ENCODE peak calls at places on chromosomes 5 and 9, in five cellular contexts. E is A673, N is GM10248, W is osteoblast, Q is fibroblast of lung. O is an unnamed sample.

GRCh38 chr5:68343421-68343826 is 127.9 kb downstream of the PIK3R1 start:
- DNase-seq in N (peak), Q (peak), E (no peak), W (peak), O (no peak)

GRCh38 chr5:153222956-153223355 is 267.5 kb upstream of the GRIA1 start:
- DNase-seq in E (peak), N (no peak), Q (peak), W (no peak), O (no peak)

GRCh38 chr9:91814214-91814613 is 135.8 kb downstream of the ROR2 start:
- DNase-seq in E (no peak), Q (no peak), N (no peak), W (no peak), O (no peak)

GRCh38 chr5:153565822-153566221 is 75.4 kb downstream of the GRIA1 start:
- DNase-seq in Q (peak), N (no peak), E (no peak), W (no peak), O (no peak)

GRCh38 chr9:132341177-132341840 is 13.5 kb downstream of the SETX start:
- DNase-seq in N (no peak), W (no peak), E (no peak), Q (no peak), O (no peak)

GRCh38 chr5:83972236-83972635 is 251.6 kb upstream of the HAPLN1 start:
- DNase-seq in E (no peak), Q (peak), W (no peak), N (no peak), O (no peak)

GRCh38 chr9:135857371-135857786 is 50.0 kb downstream of the CAMSAP1 start:
- DNase-seq in N (no peak), E (no peak), W (peak), Q (peak), O (no peak)

GRCh38 chr9:128762664-128763449 is 8.9 kb downstream of the ZER1 start:
- DNase-seq in E (no peak), Q (no peak), N (no peak), W (peak), O (no peak)

GRCh38 chr9:120713257-120714087 is 798 bp downstream of the MEGF9 start:
- DNase-seq in W (peak), E (no peak), N (peak), Q (no peak), O (peak)

GRCh38 chr9:136565075-136565721 is 19.4 kb upstream of the NOTCH1 start:
- DNase-seq in Q (peak), E (no peak), N (no peak), W (peak), O (no peak)

GRCh38 chr9:123128591-123128990 is 95.1 kb downstream of the GPR21 start:
- DNase-seq in Q (no peak), E (no peak), N (no peak), W (no peak), O (no peak)

GRCh38 chr5:151125421-151125820 is 32.2 kb downstream of the ANXA6 start:
- DNase-seq in N (peak), E (no peak), Q (no peak), W (no peak), O (no peak)

GRCh38 chr5:74885170-74885569 is 19.0 kb upstream of the FAM169A start:
- DNase-seq in W (no peak), N (no peak), E (no peak), Q (peak), O (no peak)

GRCh38 chr9:10071579-10071978 is 541.2 kb downstream of the PTPRD start:
- DNase-seq in W (no peak), E (no peak), N (no peak), Q (no peak), O (no peak)

GRCh38 chr9:130266236-130267098 is 907 bp downstream of the HMCN2 start:
- DNase-seq in N (peak), E (no peak), Q (no peak), W (no peak), O (no peak)

GRCh38 chr9:127122176-127123151 is at the start of gene ANGPTL2:
- DNase-seq in E (peak), W (peak), N (peak), Q (peak), O (peak)

GRCh38 chr5:132363431-132364112 is 5.9 kb upstream of the SLC22A5 start:
- DNase-seq in E (peak), N (no peak), Q (peak), W (peak), O (peak)

GRCh38 chr5:77033338-77033737 is 3.1 kb downstream of the AGGF1 start:
- DNase-seq in N (no peak), Q (no peak), E (no peak), W (no peak), O (no peak)

GRCh38 chr5:87127426-87127825 is 140.3 kb upstream of the RASA1 start:
- DNase-seq in Q (peak), W (peak), E (no peak), N (no peak), O (no peak)

GRCh38 chr5:137672001-137672400 is 63.9 kb downstream of the KLHL3 start:
- DNase-seq in E (no peak), Q (no peak), N (no peak), W (no peak), O (no peak)

O was measured in RPMI8226.